ENCODE peak calls at places on chromosomes 16 and 17, in six cellular contexts. One of them, this sample, is unnamed.

GRCh38 chr16:8962393-8963009 is 1.2 kb downstream of the USP7 start:
- DNase-seq in stimulated activated CD8-positive, alpha-beta memory T cell treated with anti-CD3 and anti-CD28 coated beads, Interleukin-4, amount 100 ng/mL, for 1 hour: no peak
- DNase-seq in esophagus squamous epithelium: peak; percentile 14
- DNase-seq in amygdala: no peak
- DNase-seq in nucleus accumbens: no peak
- DNase-seq in endothelial cell: no peak
- DNase-seq in this sample: no peak

GRCh38 chr16:84605339-84605848 is 12.5 kb downstream of the COTL1 start:
- DNase-seq in stimulated activated CD8-positive, alpha-beta memory T cell treated with anti-CD3 and anti-CD28 coated beads, Interleukin-4, amount 100 ng/mL, for 1 hour: no peak
- DNase-seq in esophagus squamous epithelium: no peak
- DNase-seq in amygdala: no peak
- DNase-seq in nucleus accumbens: no peak
- DNase-seq in endothelial cell: no peak
- DNase-seq in this sample: no peak

GRCh38 chr17:5892897-5893656 is 177.1 kb upstream of the WSCD1 start:
- DNase-seq in stimulated activated CD8-positive, alpha-beta memory T cell treated with anti-CD3 and anti-CD28 coated beads, Interleukin-4, amount 100 ng/mL, for 1 hour: no peak
- DNase-seq in esophagus squamous epithelium: no peak
- DNase-seq in amygdala: no peak
- DNase-seq in nucleus accumbens: no peak
- DNase-seq in endothelial cell: no peak
- DNase-seq in this sample: no peak

GRCh38 chr17:58330997-58331814 is 2.6 kb upstream of the TSPOAP1 start:
- DNase-seq in stimulated activated CD8-positive, alpha-beta memory T cell treated with anti-CD3 and anti-CD28 coated beads, Interleukin-4, amount 100 ng/mL, for 1 hour: peak; percentile 53
- DNase-seq in esophagus squamous epithelium: no peak
- DNase-seq in amygdala: no peak
- DNase-seq in nucleus accumbens: no peak
- DNase-seq in endothelial cell: no peak
- DNase-seq in this sample: peak; percentile 12

GRCh38 chr17:45114117-45114932 is 18.0 kb downstream of the PLCD3 start:
- DNase-seq in stimulated activated CD8-positive, alpha-beta memory T cell treated with anti-CD3 and anti-CD28 coated beads, Interleukin-4, amount 100 ng/mL, for 1 hour: no peak
- DNase-seq in esophagus squamous epithelium: no peak
- DNase-seq in amygdala: no peak
- DNase-seq in nucleus accumbens: no peak
- DNase-seq in endothelial cell: no peak
- DNase-seq in this sample: no peak

GRCh38 chr17:82551779-82552457 is 32.4 kb downstream of the FOXK2 start:
- DNase-seq in stimulated activated CD8-positive, alpha-beta memory T cell treated with anti-CD3 and anti-CD28 coated beads, Interleukin-4, amount 100 ng/mL, for 1 hour: peak; percentile 36
- DNase-seq in esophagus squamous epithelium: peak; percentile 10
- DNase-seq in amygdala: peak; percentile 37
- DNase-seq in nucleus accumbens: no peak
- DNase-seq in endothelial cell: peak; percentile 68
- DNase-seq in this sample: peak; percentile 37

GRCh38 chr17:62094175-62094574 is 29.1 kb upstream of the MED13 start:
- DNase-seq in stimulated activated CD8-positive, alpha-beta memory T cell treated with anti-CD3 and anti-CD28 coated beads, Interleukin-4, amount 100 ng/mL, for 1 hour: no peak
- DNase-seq in esophagus squamous epithelium: no peak
- DNase-seq in amygdala: no peak
- DNase-seq in nucleus accumbens: no peak
- DNase-seq in endothelial cell: no peak
- DNase-seq in this sample: no peak

GRCh38 chr17:47713980-47714689 is 18.9 kb upstream of the TBX21 start:
- DNase-seq in stimulated activated CD8-positive, alpha-beta memory T cell treated with anti-CD3 and anti-CD28 coated beads, Interleukin-4, amount 100 ng/mL, for 1 hour: no peak
- DNase-seq in esophagus squamous epithelium: no peak
- DNase-seq in amygdala: no peak
- DNase-seq in nucleus accumbens: no peak
- DNase-seq in endothelial cell: no peak
- DNase-seq in this sample: peak; percentile 47

GRCh38 chr17:9611557-9611956 is 33.8 kb upstream of the USP43 start:
- DNase-seq in stimulated activated CD8-positive, alpha-beta memory T cell treated with anti-CD3 and anti-CD28 coated beads, Interleukin-4, amount 100 ng/mL, for 1 hour: no peak
- DNase-seq in esophagus squamous epithelium: no peak
- DNase-seq in amygdala: no peak
- DNase-seq in nucleus accumbens: no peak
- DNase-seq in endothelial cell: no peak
- DNase-seq in this sample: no peak

This sample was measured in WTC11.